ENCODE peak calls at places on chromosomes 6 and 20, in seven cellular contexts. Q, H, C, Y, L, K and V are unnamed samples.

GRCh38 chr20:21175433-21175832 is 49.6 kb downstream of the KIZ start:
- DNase-seq in Q (no peak), H (no peak), C (no peak), Y (no peak), L (no peak), K (no peak), V (no peak)

GRCh38 chr6:147257760-147258159 is 53.5 kb downstream of the STXBP5 start:
- DNase-seq in Q (no peak), H (no peak), C (no peak), Y (no peak), L (no peak), K (no peak), V (no peak)

GRCh38 chr6:34852406-34853085 is 35.3 kb downstream of the TAF11 start:
- DNase-seq in Q (no peak), H (no peak), C (no peak), Y (no peak), L (no peak), K (no peak), V (no peak)

GRCh38 chr6:142947702-142948480 is 2.9 kb upstream of the HIVEP2 start:
- DNase-seq in Q (no peak), H (no peak), C (no peak), Y (no peak), L (no peak), K (no peak), V (no peak)

GRCh38 chr6:108002365-108003221 is 44.6 kb upstream of the SEC63 start:
- DNase-seq in Q (peak; percentile 73), H (no peak), C (no peak), Y (peak; percentile 12), L (no peak), K (peak; percentile 83), V (no peak)

GRCh38 chr6:156867121-156867520 is 89.9 kb downstream of the ARID1B start:
- DNase-seq in Q (no peak), H (no peak), C (no peak), Y (no peak), L (no peak), K (no peak), V (no peak)

GRCh38 chr6:143064996-143065683 is 4.5 kb downstream of the AIG1 start:
- DNase-seq in Q (peak; percentile 32), H (no peak), C (no peak), Y (no peak), L (no peak), K (peak; percentile 70), V (no peak)

GRCh38 chr20:7085448-7085847 is 318.0 kb downstream of the BMP2 start:
- DNase-seq in Q (peak; percentile 39), H (no peak), C (no peak), Y (no peak), L (no peak), K (no peak), V (no peak)

GRCh38 chr6:44851176-44851575 is 463.7 kb downstream of the CDC5L start:
- DNase-seq in Q (no peak), H (no peak), C (no peak), Y (no peak), L (no peak), K (peak; percentile 28), V (no peak)

GRCh38 chr6:52325695-52326471 is 36.1 kb upstream of the PAQR8 start:
- DNase-seq in Q (peak; percentile 70), H (no peak), C (no peak), Y (peak; percentile 90), L (no peak), K (no peak), V (no peak)

GRCh38 chr6:41430875-41431274 is 95.5 kb downstream of the NCR2 start:
- DNase-seq in Q (no peak), H (no peak), C (no peak), Y (no peak), L (no peak), K (peak; percentile 72), V (no peak)

GRCh38 chr6:151054304-151054703 is 185.5 kb upstream of the AKAP12 start:
- DNase-seq in Q (no peak), H (no peak), C (no peak), Y (peak; percentile 23), L (no peak), K (no peak), V (no peak)

GRCh38 chr6:134221250-134221649 is 96.7 kb downstream of the SGK1 start:
- DNase-seq in Q (no peak), H (no peak), C (no peak), Y (no peak), L (no peak), K (no peak), V (no peak)

GRCh38 chr6:160141001-160141726 is 19.5 kb downstream of the SLC22A1 start:
- DNase-seq in Q (peak; percentile 61), H (no peak), C (no peak), Y (no peak), L (no peak), K (no peak), V (no peak)

GRCh38 chr6:71403422-71404134 is 115.0 kb downstream of the OGFRL1 start:
- DNase-seq in Q (no peak), H (no peak), C (no peak), Y (peak; percentile 16), L (no peak), K (no peak), V (no peak)

GRCh38 chr6:13074746-13075490 is 253.4 kb downstream of the TBC1D7 start:
- DNase-seq in Q (no peak), H (no peak), C (no peak), Y (no peak), L (no peak), K (no peak), V (no peak)
- H3K4me1 ChIP-seq in Q (no peaks in the 10 kb centered on the region), H (no peaks in the 10 kb centered on the region), C (no peaks in the 10 kb centered on the region), Y (peaks cover 13% of the 10 kb centered on the region), L (peaks cover 13% of the 10 kb centered on the region), K (no peaks in the 10 kb centered on the region), V (no peaks in the 10 kb centered on the region)

DNA sequence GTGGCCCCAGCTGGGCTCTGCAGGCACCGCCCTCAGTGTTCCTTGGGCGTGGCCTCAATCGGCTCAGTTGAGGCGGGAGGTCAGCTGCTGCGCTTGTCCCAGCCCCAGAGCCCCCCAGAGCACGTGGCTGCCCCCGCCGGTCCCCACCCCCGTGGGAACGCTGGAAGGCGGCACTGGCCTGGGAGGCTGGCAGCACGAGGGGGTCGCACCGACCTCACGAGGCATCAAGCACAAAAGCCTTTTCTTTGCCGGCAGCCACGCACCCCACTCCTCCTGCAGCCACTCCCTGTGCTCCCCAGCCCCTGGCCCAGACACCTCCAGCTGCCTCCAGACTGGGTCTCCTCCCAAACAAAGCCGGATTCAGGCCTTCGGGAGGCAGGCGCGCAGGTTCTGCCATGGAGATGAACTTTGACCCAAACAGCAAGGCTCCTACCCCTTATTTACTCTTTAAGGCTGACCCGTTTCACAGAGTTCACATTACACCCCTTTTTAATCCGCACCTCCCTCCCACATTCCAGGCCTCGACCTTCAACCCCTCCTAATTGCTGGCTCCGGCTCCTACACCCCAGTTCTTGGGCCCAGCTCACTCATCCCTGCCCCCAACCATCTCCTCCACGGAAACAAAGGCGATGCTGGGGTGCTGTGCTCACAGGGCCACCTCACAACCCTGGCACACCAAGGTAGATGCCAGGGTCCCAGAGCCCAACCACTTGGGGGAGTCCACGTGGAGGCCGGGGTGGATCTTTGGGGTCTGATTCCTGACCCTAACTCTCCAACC is 111.7 kb downstream of the NOL4L start:
- DNase-seq in Q (no peak), H (no peak), C (no peak), Y (peak; percentile 73), L (peak; percentile 63), K (no peak), V (no peak)
- H3K4me1 ChIP-seq in Q (peaks cover 85% of the 10 kb centered on the region), H (peaks cover 10% of the 10 kb centered on the region), C (peaks cover 28% of the 10 kb centered on the region), Y (peaks cover 41% of the 10 kb centered on the region), L (peaks cover 47% of the 10 kb centered on the region), K (peaks cover 19% of the 10 kb centered on the region), V (peaks cover 32% of the 10 kb centered on the region)

GRCh38 chr6:127484207-127484858 is 25.1 kb upstream of the KIAA0408 start:
- DNase-seq in Q (no peak), H (no peak), C (peak; percentile 11), Y (no peak), L (no peak), K (peak; percentile 45), V (no peak)
- H3K4me1 ChIP-seq in Q (no peaks in the 10 kb centered on the region), H (peaks cover 17% of the 10 kb centered on the region), C (peaks cover 9% of the 10 kb centered on the region), Y (peaks cover 34% of the 10 kb centered on the region), L (no peaks in the 10 kb centered on the region), K (no peaks in the 10 kb centered on the region), V (peaks cover 14% of the 10 kb centered on the region)

GRCh38 chr6:159013229-159013628 is 13.2 kb upstream of the RSPH3 start:
- DNase-seq in Q (no peak), H (no peak), C (no peak), Y (no peak), L (no peak), K (no peak), V (no peak)

GRCh38 chr6:159007510-159007909 is 7.5 kb upstream of the RSPH3 start:
- DNase-seq in Q (no peak), H (no peak), C (no peak), Y (no peak), L (no peak), K (no peak), V (no peak)

GRCh38 chr6:159014406-159014805 is 14.4 kb upstream of the RSPH3 start:
- DNase-seq in Q (no peak), H (no peak), C (no peak), Y (no peak), L (no peak), K (no peak), V (no peak)

GRCh38 chr6:159008656-159009288 is 8.8 kb upstream of the RSPH3 start:
- DNase-seq in Q (peak; percentile 61), H (no peak), C (peak; percentile 32), Y (peak; percentile 30), L (no peak), K (peak; percentile 45), V (no peak)

DNA sequence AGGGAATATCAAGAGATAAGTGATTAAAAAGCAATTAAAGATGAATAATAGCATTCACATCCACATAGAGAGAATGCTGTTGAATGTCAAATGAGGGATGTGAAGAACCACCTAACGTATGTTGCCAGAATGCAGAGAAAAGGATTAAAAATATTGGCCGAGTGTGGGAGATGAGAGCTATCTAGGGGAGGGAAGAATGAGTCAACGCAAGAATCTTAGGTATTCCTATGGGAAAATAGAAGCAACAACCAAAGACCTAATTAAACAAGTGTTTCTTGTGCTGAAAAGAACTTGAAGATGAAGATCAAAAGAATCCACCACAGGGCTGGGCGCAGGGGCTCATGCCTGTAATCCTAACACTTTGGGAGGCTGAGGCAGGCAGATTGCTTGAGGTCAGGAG is 12.2 kb upstream of the RSPH3 start:
- DNase-seq in Q (no peak), H (no peak), C (no peak), Y (no peak), L (no peak), K (no peak), V (no peak)
- H3K4me1 ChIP-seq in Q (no peaks in the 10 kb centered on the region), H (peaks cover 42% of the 10 kb centered on the region), C (peaks cover 22% of the 10 kb centered on the region), Y (no peaks in the 10 kb centered on the region), L (no peaks in the 10 kb centered on the region), K (no peaks in the 10 kb centered on the region), V (peaks cover 6% of the 10 kb centered on the region)